ENCODE peak calls at places on chromosomes 13 and 19, in four cellular contexts. A, W, P and U are unnamed samples.
A peak's percentile ranks its signal among the peaks of the same experiment; 100 is the strongest.

GRCh38 chr13:74574964-74575728 is 440.9 kb upstream of the KLF12 start:
- DNase-seq in A (no peak), P (no peak), W (no peak), U (no peak)

GRCh38 chr19:17289489-17289888 is 7.8 kb downstream of the ANKLE1 start:
- DNase-seq in P (peak; percentile 82), W (peak; percentile 79), A (peak; percentile 60), U (no peak)

GRCh38 chr13:97394542-97394941 is 39.4 kb upstream of the RAP2A start:
- DNase-seq in P (no peak), W (no peak), A (no peak), U (no peak)

GRCh38 chr19:10503002-10503789 is at the start of gene KEAP1:
- DNase-seq in A (peak; percentile 37), W (no peak), P (peak; percentile 65), U (no peak)

GRCh38 chr13:25827986-25828385 is 223.8 kb downstream of the SHISA2 start:
- DNase-seq in P (no peak), A (no peak), W (no peak), U (no peak)

GRCh38 chr19:51441410-51442390 is 16.6 kb downstream of the SIGLEC8 start:
- DNase-seq in A (no peak), P (no peak), W (no peak), U (peak; percentile 91)

GRCh38 chr13:101298517-101298916 is 117.8 kb downstream of the NALCN start:
- DNase-seq in W (no peak), P (no peak), A (no peak), U (no peak)

GRCh38 chr19:800360-801029 is 3.2 kb downstream of the PTBP1 start:
- DNase-seq in A (no peak), W (no peak), P (peak; percentile 68), U (no peak)

GRCh38 chr19:43465468-43466120 is at the start of gene LYPD3:
- DNase-seq in W (no peak), P (no peak), A (peak; percentile 36), U (no peak)

GRCh38 chr13:75725784-75726183 is 89.7 kb downstream of the LMO7 start:
- DNase-seq in A (no peak), P (no peak), W (no peak), U (no peak)

GRCh38 chr19:29690842-29691241 is 24.2 kb downstream of the C19orf12 start:
- DNase-seq in W (peak; percentile 54), A (no peak), P (no peak), U (no peak)

GRCh38 chr19:2337329-2337707 is 8.8 kb downstream of the SPPL2B start:
- DNase-seq in A (peak; percentile 60), W (peak; percentile 73), P (peak; percentile 74), U (no peak)

GRCh38 chr13:96982672-96983071 is 11.6 kb downstream of the OXGR1 start:
- DNase-seq in W (no peak), A (no peak), P (no peak), U (no peak)

GRCh38 chr13:91358384-91358776 is 10.9 kb downstream of the MIR17HG start:
- DNase-seq in P (no peak), W (no peak), A (no peak), U (no peak)

GRCh38 chr13:24081388-24081787 is 79.1 kb upstream of the SPATA13 start:
- DNase-seq in P (no peak), W (no peak), A (peak; percentile 77), U (no peak)

GRCh38 chr13:33388254-33388998 is 102.9 kb upstream of the STARD13 start:
- DNase-seq in W (no peak), P (no peak), A (no peak), U (no peak)

GRCh38 chr13:111919286-111919685 is 147.7 kb upstream of the SOX1 start:
- DNase-seq in W (no peak), A (no peak), P (no peak), U (no peak)

DNA sequence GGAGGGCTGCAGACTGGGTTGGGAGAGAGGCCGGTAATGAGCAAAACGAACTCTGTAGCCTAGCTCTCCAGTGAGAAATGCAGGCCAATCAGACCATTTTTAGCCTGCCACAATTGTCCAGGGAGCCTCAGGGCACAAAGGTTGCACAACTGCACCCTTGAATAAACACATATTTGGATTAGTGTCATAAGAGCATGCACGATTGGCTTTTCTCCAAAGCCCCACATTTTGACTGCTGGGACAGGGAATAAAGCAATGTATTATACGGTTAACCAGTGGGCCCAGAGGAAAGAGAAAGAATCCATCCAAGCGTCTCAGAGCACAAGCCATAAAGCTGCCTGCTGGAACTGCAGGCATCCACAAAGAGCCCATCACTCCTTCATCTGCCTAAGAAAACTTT is 729.4 kb upstream of the SGCG start:
- DNase-seq in P (no peak), A (no peak), W (peak; percentile 53), U (no peak)
- H3K4me1 ChIP-seq in P (no peaks in the 10 kb centered on the region), A (no peaks in the 10 kb centered on the region), W (peaks cover 3% of the 10 kb centered on the region), U (no peaks in the 10 kb centered on the region)

GRCh38 chr13:85436029-85436428 is 363.2 kb downstream of the SLITRK6 start:
- DNase-seq in A (no peak), P (no peak), W (no peak), U (no peak)

GRCh38 chr13:85434927-85435326 is 364.3 kb downstream of the SLITRK6 start:
- DNase-seq in P (no peak), W (no peak), A (no peak), U (no peak)

GRCh38 chr13:85431720-85432119 is 367.5 kb downstream of the SLITRK6 start:
- DNase-seq in W (peak; percentile 30), P (no peak), A (no peak), U (no peak)

GRCh38 chr13:85430216-85430615 is 369.0 kb downstream of the SLITRK6 start:
- DNase-seq in P (no peak), W (no peak), A (no peak), U (no peak)
- H3K4me1 ChIP-seq in P (no peaks in the 10 kb centered on the region), W (no peaks in the 10 kb centered on the region), A (no peaks in the 10 kb centered on the region), U (no peaks in the 10 kb centered on the region)

GRCh38 chr19:13839193-13839937 is 37.6 kb upstream of the NANOS3 start:
- DNase-seq in W (peak; percentile 96), A (peak; percentile 57), P (peak; percentile 79), U (peak; percentile 69)
- H3K4me1 ChIP-seq in W (peaks cover 50% of the 10 kb centered on the region), A (peaks cover 24% of the 10 kb centered on the region), P (peaks cover 20% of the 10 kb centered on the region), U (peaks cover 55% of the 10 kb centered on the region)

GRCh38 chr13:29418026-29418425 is 177.5 kb downstream of the SLC7A1 start:
- DNase-seq in W (no peak), P (no peak), A (no peak), U (no peak)
- H3K4me1 ChIP-seq in W (no peaks in the 10 kb centered on the region), P (no peaks in the 10 kb centered on the region), A (no peaks in the 10 kb centered on the region), U (no peaks in the 10 kb centered on the region)

GRCh38 chr13:40596484-40596883 is 70.0 kb downstream of the FOXO1 start:
- DNase-seq in A (no peak), P (no peak), W (no peak), U (no peak)
- H3K4me1 ChIP-seq in A (peaks cover 23% of the 10 kb centered on the region), P (peaks cover 7% of the 10 kb centered on the region), W (peaks cover 93% of the 10 kb centered on the region), U (peaks cover 13% of the 10 kb centered on the region)

DNA sequence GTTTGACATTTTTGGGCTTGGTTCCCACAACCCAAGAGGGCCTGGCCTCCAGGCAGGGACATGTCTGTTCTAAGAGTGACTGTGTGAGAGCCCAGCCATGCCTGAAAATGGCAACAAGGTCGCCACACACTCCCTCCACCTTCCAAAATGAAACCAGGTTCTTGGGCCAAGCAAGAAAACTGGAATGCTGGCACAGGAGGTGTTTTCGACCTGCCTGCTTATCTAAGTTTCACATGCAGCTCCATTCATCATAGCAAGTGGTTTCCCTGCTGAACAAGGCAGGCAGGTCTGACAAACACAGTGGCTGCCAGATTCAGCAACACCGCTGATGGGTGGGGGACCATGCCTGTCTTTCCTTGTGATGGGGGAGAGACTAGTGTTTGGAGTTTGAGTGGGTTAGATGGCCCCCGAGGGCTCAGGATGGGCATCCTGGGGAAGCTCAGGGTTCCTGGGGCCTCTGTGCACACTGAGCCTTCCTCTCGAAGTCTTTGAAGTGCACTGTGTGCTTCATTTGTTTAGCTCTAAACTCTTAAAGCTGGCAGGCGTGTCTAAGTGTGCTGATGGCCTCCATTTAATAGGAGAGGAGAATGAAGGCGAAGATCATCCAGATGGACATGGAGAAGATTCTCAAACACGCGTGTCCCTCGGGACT is 17.9 kb upstream of the GAS6 start:
- DNase-seq in W (no peak), P (no peak), A (no peak), U (no peak)
- H3K4me1 ChIP-seq in W (peaks cover 33% of the 10 kb centered on the region), P (peaks cover 21% of the 10 kb centered on the region), A (peaks cover 7% of the 10 kb centered on the region), U (no peaks in the 10 kb centered on the region)

GRCh38 chr13:99228737-99229691 is 28.4 kb downstream of the UBAC2 start:
- DNase-seq in A (no peak), P (no peak), W (no peak), U (peak; percentile 91)
- H3K4me1 ChIP-seq in A (peaks cover 4% of the 10 kb centered on the region), P (peaks cover 5% of the 10 kb centered on the region), W (peaks cover 72% of the 10 kb centered on the region), U (peaks cover 49% of the 10 kb centered on the region)

GRCh38 chr19:44681992-44682790 is 10.9 kb downstream of the CEACAM19 start:
- DNase-seq in P (no peak), W (no peak), A (no peak), U (no peak)

GRCh38 chr19:44680536-44680935 is 9.3 kb downstream of the CEACAM19 start:
- DNase-seq in P (no peak), W (peak; percentile 8), A (no peak), U (no peak)

GRCh38 chr19:44684892-44685847 is 13.8 kb upstream of the CEACAM16 start:
- DNase-seq in W (no peak), P (no peak), A (no peak), U (no peak)

GRCh38 chr19:44683434-44684210 is 12.3 kb downstream of the CEACAM19 start:
- DNase-seq in A (no peak), W (no peak), P (no peak), U (no peak)

GRCh38 chr19:44682807-44683206 is 11.5 kb downstream of the CEACAM19 start:
- DNase-seq in A (no peak), P (no peak), W (no peak), U (no peak)
- H3K4me1 ChIP-seq in A (peaks cover 3% of the 10 kb centered on the region), P (no peaks in the 10 kb centered on the region), W (no peaks in the 10 kb centered on the region), U (peaks cover 33% of the 10 kb centered on the region)

GRCh38 chr19:18292460-18292809 is 11.0 kb upstream of the JUND start:
- DNase-seq in A (no peak), W (no peak), P (no peak), U (no peak)
- H3K4me1 ChIP-seq in A (peaks cover 7% of the 10 kb centered on the region), W (peaks cover 14% of the 10 kb centered on the region), P (peaks cover 30% of the 10 kb centered on the region), U (peaks cover 32% of the 10 kb centered on the region)